ENCODE peak calls at places on chromosomes 7 and 10, in six cellular contexts. B is sigmoid colon, D is fibroblast of lung, Q is psoas muscle, C is right lobe of liver, P is IMR-90. R is an unnamed sample. For H3K4me1, the result is how much of the 10 kb centered on the place peaks cover.

GRCh38 chr7:31642681-31643115 is 44.3 kb upstream of the PPP1R17 start:
- DNase-seq in P (no peak), B (no peak), D (no peak), Q (no peak), C (no peak), R (no peak)

GRCh38 chr10:14478639-14479038 is 147.9 kb upstream of the FRMD4A start:
- DNase-seq in C (peak), D (peak), Q (peak), B (peak), P (peak), R (peak)

GRCh38 chr7:151454306-151454705 is 14.4 kb upstream of the CRYGN start:
- DNase-seq in C (peak), P (no peak), Q (no peak), B (no peak), D (no peak), R (no peak)

GRCh38 chr7:30914611-30915601 is 3.3 kb downstream of the AQP1 start:
- DNase-seq in C (no peak), D (peak), P (peak), Q (peak), B (no peak), R (no peak)

GRCh38 chr10:48496831-48497792 is 107.8 kb downstream of the ARHGAP22 start:
- DNase-seq in Q (no peak), C (peak), B (no peak), D (peak), P (peak), R (no peak)

GRCh38 chr10:60189861-60190475 is 199.7 kb downstream of the ANK3 start:
- DNase-seq in D (no peak), Q (no peak), B (no peak), C (no peak), P (no peak), R (no peak)

GRCh38 chr10:127117125-127117524 is 79.3 kb downstream of the INSYN2A start:
- DNase-seq in Q (peak), C (no peak), P (peak), B (no peak), D (peak), R (peak)

GRCh38 chr7:7051221-7051877 is 131.0 kb upstream of the C1GALT1 start:
- DNase-seq in C (no peak), Q (no peak), D (no peak), P (no peak), B (no peak), R (no peak)

GRCh38 chr7:101527844-101528667 is 101.0 kb downstream of the MYL10 start:
- DNase-seq in P (peak), C (no peak), D (peak), Q (no peak), B (no peak), R (peak)

GRCh38 chr7:39754326-39755120 is 131.2 kb downstream of the RALA start:
- DNase-seq in Q (no peak), B (no peak), D (peak), C (no peak), P (peak), R (no peak)

DNA sequence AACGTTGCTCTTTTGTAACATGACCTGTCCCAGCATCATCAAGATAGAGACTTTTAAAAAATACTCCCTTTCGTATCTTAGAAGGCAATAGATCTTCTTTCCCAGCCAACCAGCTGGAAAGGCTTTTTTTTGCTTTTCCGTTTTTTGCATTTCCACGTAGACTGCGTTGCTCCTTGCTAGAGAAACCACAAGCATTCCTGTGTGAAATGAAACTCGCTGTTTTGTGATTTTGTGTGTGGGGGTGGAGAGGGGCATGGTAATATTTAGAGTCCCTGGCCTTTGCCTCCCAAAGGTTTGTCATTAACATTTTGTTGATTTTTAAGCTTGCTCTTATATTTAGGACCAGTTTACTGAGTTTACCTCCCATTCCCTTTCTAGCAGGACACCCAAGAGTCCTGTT is 243.5 kb downstream of the BICC1 start:
- DNase-seq in P (peak), C (peak), B (no peak), D (peak), Q (no peak), R (no peak)
- H3K27ac ChIP-seq in P (peak), C (peak), B (peak), D (peak), Q (peak), R (peak)

GRCh38 chr7:129368389-129368986 is 65.7 kb upstream of the STRIP2 start:
- DNase-seq in Q (no peak), P (no peak), C (no peak), D (no peak), B (no peak), R (no peak)
- H3K4me3 ChIP-seq in Q (no peak), P (no peak), C (no peak), D (no peak), B (no peak), R (no peak)

GRCh38 chr7:2411049-2411448 is 7.6 kb downstream of the CHST12 start:
- DNase-seq in B (no peak), D (no peak), C (no peak), P (no peak), Q (no peak), R (no peak)
- H3K4me1 ChIP-seq in B (under half), D (under half), C (under half), P (under half), Q (under half), R (half or more)

DNA sequence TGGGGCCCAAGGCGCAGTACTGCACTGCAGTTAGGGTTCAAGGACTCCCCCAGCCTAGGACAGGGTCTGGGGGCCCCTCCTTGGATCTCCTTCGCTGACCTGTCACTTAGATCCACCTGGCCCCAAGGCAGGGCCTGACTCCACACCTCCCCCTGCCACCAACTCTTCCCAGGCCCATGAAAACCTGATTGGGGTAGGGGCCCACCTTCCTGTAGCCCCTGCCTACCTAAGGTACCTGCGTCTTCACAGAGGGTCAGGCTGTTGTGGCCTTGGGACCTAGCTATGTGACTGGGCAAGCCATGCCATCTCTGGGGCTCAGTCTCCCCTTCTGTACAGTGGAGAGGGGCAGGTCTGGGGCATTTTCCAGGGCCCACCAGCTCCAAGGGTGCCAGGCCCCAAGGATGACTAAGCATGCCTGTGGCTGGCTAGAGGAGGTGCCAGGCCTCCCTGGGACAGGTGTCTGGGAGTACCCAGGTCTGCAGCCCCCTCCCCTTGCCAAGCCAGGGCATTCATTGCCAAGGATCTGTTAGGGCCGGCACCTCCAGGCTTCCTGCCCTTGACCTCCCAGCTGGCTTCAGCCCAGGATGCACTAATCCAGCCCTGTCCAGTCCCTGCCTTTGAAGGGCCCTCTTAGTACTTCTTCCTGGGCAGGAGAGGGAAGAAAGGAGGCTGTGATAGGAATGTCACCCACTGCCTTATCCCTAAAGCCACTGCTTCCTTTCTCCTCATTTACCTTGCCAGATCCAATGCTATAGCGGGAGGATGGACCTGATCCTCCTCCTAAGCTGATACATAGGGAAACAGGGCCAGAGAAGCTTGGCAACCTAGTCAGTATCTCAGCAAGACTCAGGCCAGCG is 1.3 kb downstream of the LIMK1 start:
- DNase-seq in P (no peak), C (no peak), B (no peak), Q (peak), D (no peak), R (no peak)
- H3K27ac ChIP-seq in P (peak), C (no peak), B (peak), Q (peak), D (peak), R (no peak)

GRCh38 chr10:130135676-130136213 is 446 bp upstream of the GLRX3 start:
- DNase-seq in B (no peak), D (no peak), P (no peak), C (no peak), Q (no peak), R (peak)

GRCh38 chr10:130137077-130137448 is 872 bp downstream of the GLRX3 start:
- DNase-seq in C (no peak), Q (no peak), B (no peak), P (peak), D (peak), R (no peak)

GRCh38 chr10:130138479-130138866 is 2.3 kb downstream of the GLRX3 start:
- DNase-seq in D (peak), C (no peak), Q (no peak), P (peak), B (no peak), R (no peak)

GRCh38 chr10:130136214-130137076 is at the start of gene GLRX3:
- DNase-seq in P (peak), Q (peak), C (peak), D (peak), B (peak), R (peak)

GRCh38 chr10:130137659-130138478 is 1.7 kb downstream of the GLRX3 start:
- DNase-seq in C (no peak), B (no peak), D (no peak), P (no peak), Q (no peak), R (no peak)
- H3K4me3 ChIP-seq in C (peak), B (peak), D (peak), P (peak), Q (peak), R (peak)

R was measured in left ventricle myocardium inferior.